ENCODE peak calls at places on chromosomes 2 and 18, in six cellular contexts. P is epithelial cell of esophagus; I is effector CD4-positive, alpha-beta T cell; W is hepatocyte; Y is GDM1; Z is activated CD4-positive, alpha-beta T cell treated with anti-CD3 and anti-CD28 coated beads, Interleukin-2, amount 50 U/mL, for 4 hours. X is an unnamed sample.

GRCh38 chr2:19425419-19425818 is 67.0 kb upstream of the OSR1 start:
- DNase-seq in P (no peak), W (no peak), Y (no peak), I (no peak), Z (no peak), X (no peak)

GRCh38 chr2:205822578-205822977 is 140.3 kb downstream of the NRP2 start:
- DNase-seq in P (peak; percentile 40), Z (no peak), I (no peak), Y (no peak), W (no peak), X (no peak)

GRCh38 chr2:41496908-41497307 is 550.9 kb upstream of the PKDCC start:
- DNase-seq in Z (no peak), Y (no peak), P (no peak), I (no peak), W (no peak), X (no peak)

GRCh38 chr2:121205321-121205942 is 79.6 kb downstream of the TFCP2L1 start:
- DNase-seq in I (no peak), Z (no peak), Y (no peak), P (peak; percentile 18), W (no peak), X (no peak)

GRCh38 chr2:212711851-212712250 is 173.2 kb upstream of the ERBB4 start:
- DNase-seq in W (no peak), Z (no peak), Y (no peak), I (no peak), P (peak; percentile 93), X (no peak)

GRCh38 chr2:157625311-157625710 is 3.4 kb downstream of the ACVR1C start:
- DNase-seq in I (no peak), Z (peak; percentile 4), P (no peak), W (no peak), Y (no peak), X (no peak)

GRCh38 chr2:102029405-102029804 is 37.6 kb downstream of the IL1R2 start:
- DNase-seq in P (no peak), I (no peak), W (no peak), Y (no peak), Z (no peak), X (no peak)

GRCh38 chr2:43269074-43269572 is 42.7 kb upstream of the ZFP36L2 start:
- DNase-seq in P (peak; percentile 28), Z (no peak), W (peak; percentile 74), Y (no peak), I (no peak), X (no peak)

GRCh38 chr18:3230401-3231334 is 10.9 kb upstream of the MYOM1 start:
- DNase-seq in Y (no peak), Z (no peak), I (no peak), P (no peak), W (no peak), X (no peak)

GRCh38 chr18:76412818-76413565 is 82.0 kb downstream of the ZNF516 start:
- DNase-seq in W (no peak), Y (no peak), P (no peak), I (no peak), Z (no peak), X (no peak)

GRCh38 chr2:206804326-206804725 is 38.9 kb downstream of the FASTKD2 start:
- DNase-seq in W (no peak), P (no peak), Z (no peak), I (no peak), Y (no peak), X (no peak)

GRCh38 chr2:182018218-182018617 is 32.6 kb downstream of the PPP1R1C start:
- DNase-seq in P (peak; percentile 44), Y (no peak), W (no peak), I (no peak), Z (no peak), X (no peak)

GRCh38 chr2:99439989-99440388 is 49.8 kb downstream of the REV1 start:
- DNase-seq in W (no peak), Z (no peak), Y (no peak), P (no peak), I (no peak), X (no peak)

GRCh38 chr18:43405097-43405496 is 127.8 kb upstream of the SYT4 start:
- DNase-seq in P (peak; percentile 21), Z (no peak), I (no peak), Y (no peak), W (peak; percentile 9), X (no peak)

GRCh38 chr2:121346886-121347285 is 61.9 kb upstream of the TFCP2L1 start:
- DNase-seq in I (no peak), W (no peak), Z (no peak), Y (no peak), P (no peak), X (no peak)

GRCh38 chr2:239802101-239802649 is 223.0 kb downstream of the NDUFA10 start:
- DNase-seq in P (no peak), Y (no peak), W (no peak), I (no peak), Z (no peak), X (no peak)

GRCh38 chr2:231680284-231680991 is 27.9 kb upstream of the PTMA start:
- DNase-seq in I (no peak), Y (no peak), W (peak; percentile 80), P (peak; percentile 63), Z (no peak), X (no peak)

GRCh38 chr2:24086241-24086640 is 1.6 kb upstream of the TP53I3 start:
- DNase-seq in Z (no peak), Y (no peak), I (no peak), W (no peak), P (no peak), X (no peak)

GRCh38 chr2:239671471-239671870 is 270.7 kb upstream of the HDAC4 start:
- DNase-seq in Z (no peak), I (no peak), W (no peak), P (no peak), Y (no peak), X (no peak)

GRCh38 chr2:21270658-21271057 is 146.9 kb downstream of the TDRD15 start:
- DNase-seq in W (peak; percentile 12), P (no peak), Z (no peak), I (no peak), Y (no peak), X (peak; percentile 18)

GRCh38 chr2:8535821-8536685 is 145.8 kb upstream of the ID2 start:
- DNase-seq in I (no peak), P (no peak), Z (no peak), W (no peak), Y (no peak), X (peak; percentile 48)

GRCh38 chr2:159022019-159022418 is 53.6 kb downstream of the TANC1 start:
- DNase-seq in P (no peak), W (no peak), Y (no peak), Z (no peak), I (no peak), X (no peak)

GRCh38 chr18:75341897-75342296 is 85.6 kb downstream of the SMIM21 start:
- DNase-seq in P (no peak), Y (no peak), W (no peak), Z (no peak), I (no peak), X (no peak)

GRCh38 chr18:23138470-23138869 is 3.2 kb downstream of the CABLES1 start:
- DNase-seq in W (no peak), P (no peak), Z (no peak), Y (no peak), I (no peak), X (no peak)

GRCh38 chr18:2547477-2548087 is 23.7 kb downstream of the METTL4 start:
- DNase-seq in W (peak; percentile 78), I (no peak), Z (no peak), P (peak; percentile 68), Y (no peak), X (no peak)

GRCh38 chr2:54641988-54642387 is 81.5 kb upstream of the EML6 start:
- DNase-seq in W (no peak), I (no peak), Z (no peak), P (no peak), Y (no peak), X (peak; percentile 61)

GRCh38 chr2:28082131-28082530 is 191.6 kb downstream of the BABAM2 start:
- DNase-seq in I (no peak), Z (no peak), P (no peak), W (no peak), Y (no peak), X (no peak)

GRCh38 chr18:13893418-13893760 is 21.9 kb downstream of the MC2R start:
- DNase-seq in I (no peak), Z (no peak), W (no peak), Y (no peak), P (no peak), X (no peak)

GRCh38 chr2:204129591-204130270 is 193.2 kb downstream of the ICOS start:
- DNase-seq in Y (no peak), Z (no peak), P (no peak), I (no peak), W (no peak), X (no peak)

GRCh38 chr2:27191107-27191829 is 20.6 kb upstream of the ATRAID start:
- DNase-seq in W (peak; percentile 66), P (peak; percentile 62), Z (peak; percentile 25), Y (peak; percentile 32), I (peak; percentile 27), X (peak; percentile 4)

X was measured in amygdala.